ENCODE peak calls at places on chromosome 20, in five cellular contexts. One of them, this sample, is unnamed.

GRCh38 chr20:58552366-58552934 is 37.3 kb upstream of the APCDD1L start:
- DNase-seq in K562: no peak
- DNase-seq in GM12878: no peak
- DNase-seq in breast epithelium: no peak
- DNase-seq in stomach: no peak
- DNase-seq in this sample: no peak

GRCh38 chr20:2386516-2387179 is 5.9 kb downstream of the TGM6 start:
- DNase-seq in breast epithelium: no peak
- DNase-seq in stomach: no peak
- DNase-seq in GM12878: no peak
- DNase-seq in K562: no peak
- DNase-seq in this sample: no peak

GRCh38 chr20:47027456-47027855 is 132.8 kb downstream of the EYA2 start:
- DNase-seq in breast epithelium: no peak
- DNase-seq in stomach: no peak
- DNase-seq in GM12878: no peak
- DNase-seq in K562: no peak
- DNase-seq in this sample: no peak

GRCh38 chr20:43220612-43221011 is 30.9 kb upstream of the PTPRT start:
- DNase-seq in K562: no peak
- DNase-seq in breast epithelium: no peak
- DNase-seq in stomach: no peak
- DNase-seq in GM12878: no peak
- DNase-seq in this sample: no peak

GRCh38 chr20:4050581-4050980 is 35.2 kb upstream of the RNF24 start:
- DNase-seq in GM12878: no peak
- DNase-seq in stomach: peak
- DNase-seq in breast epithelium: no peak
- DNase-seq in K562: no peak
- DNase-seq in this sample: no peak

GRCh38 chr20:5504061-5504739 is 187.4 kb upstream of the PROKR2 start:
- DNase-seq in GM12878: no peak
- DNase-seq in stomach: no peak
- DNase-seq in K562: peak
- DNase-seq in breast epithelium: no peak
- DNase-seq in this sample: peak

GRCh38 chr20:24984963-24985640 is 7.4 kb downstream of the APMAP start:
- DNase-seq in breast epithelium: no peak
- DNase-seq in stomach: peak
- DNase-seq in K562: no peak
- DNase-seq in GM12878: no peak
- DNase-seq in this sample: no peak

GRCh38 chr20:18543932-18544331 is 23.3 kb upstream of the SMIM26 start:
- DNase-seq in breast epithelium: no peak
- DNase-seq in stomach: peak
- DNase-seq in K562: no peak
- DNase-seq in GM12878: no peak
- DNase-seq in this sample: no peak

GRCh38 chr20:53028337-53029007 is 56.3 kb downstream of the TSHZ2 start:
- DNase-seq in K562: no peak
- DNase-seq in stomach: no peak
- DNase-seq in breast epithelium: no peak
- DNase-seq in GM12878: no peak
- DNase-seq in this sample: peak

GRCh38 chr20:60966031-60966430 is 286.0 kb upstream of the CDH4 start:
- DNase-seq in breast epithelium: no peak
- DNase-seq in GM12878: no peak
- DNase-seq in stomach: no peak
- DNase-seq in K562: no peak
- DNase-seq in this sample: no peak

GRCh38 chr20:35491823-35492222 is 36.4 kb downstream of the CEP250 start:
- DNase-seq in stomach: no peak
- DNase-seq in breast epithelium: no peak
- DNase-seq in GM12878: no peak
- DNase-seq in K562: no peak
- DNase-seq in this sample: no peak

GRCh38 chr20:59598625-59599310 is 5.6 kb upstream of the PHACTR3 start:
- DNase-seq in stomach: peak
- DNase-seq in GM12878: peak
- DNase-seq in breast epithelium: no peak
- DNase-seq in K562: peak
- DNase-seq in this sample: no peak

GRCh38 chr20:7161690-7162089 is 394.2 kb downstream of the BMP2 start:
- DNase-seq in GM12878: no peak
- DNase-seq in K562: no peak
- DNase-seq in breast epithelium: no peak
- DNase-seq in stomach: no peak
- DNase-seq in this sample: no peak

GRCh38 chr20:24651171-24651972 is 181.9 kb downstream of the SYNDIG1 start:
- DNase-seq in GM12878: no peak
- DNase-seq in breast epithelium: no peak
- DNase-seq in K562: no peak
- DNase-seq in stomach: no peak
- DNase-seq in this sample: no peak

GRCh38 chr20:47576516-47577033 is 74.9 kb downstream of the NCOA3 start:
- DNase-seq in breast epithelium: peak
- DNase-seq in K562: peak
- DNase-seq in stomach: peak
- DNase-seq in GM12878: peak
- DNase-seq in this sample: peak

GRCh38 chr20:53982624-53983023 is 87.8 kb downstream of the BCAS1 start:
- DNase-seq in stomach: no peak
- DNase-seq in breast epithelium: no peak
- DNase-seq in K562: no peak
- DNase-seq in GM12878: no peak
- DNase-seq in this sample: no peak

GRCh38 chr20:19022791-19023448 is 189.5 kb upstream of the SLC24A3 start:
- DNase-seq in breast epithelium: no peak
- DNase-seq in GM12878: no peak
- DNase-seq in stomach: no peak
- DNase-seq in K562: no peak
- DNase-seq in this sample: peak

GRCh38 chr20:2707353-2708072 is 14.9 kb downstream of the EBF4 start:
- DNase-seq in stomach: no peak
- DNase-seq in breast epithelium: no peak
- DNase-seq in GM12878: no peak
- DNase-seq in K562: no peak
- DNase-seq in this sample: no peak

GRCh38 chr20:24761220-24762065 is 187.6 kb upstream of the CST7 start:
- DNase-seq in K562: no peak
- DNase-seq in breast epithelium: no peak
- DNase-seq in GM12878: no peak
- DNase-seq in stomach: peak
- DNase-seq in this sample: no peak

GRCh38 chr20:42181064-42181463 is 562.9 kb upstream of the CHD6 start:
- DNase-seq in stomach: no peak
- DNase-seq in GM12878: no peak
- DNase-seq in breast epithelium: no peak
- DNase-seq in K562: no peak
- DNase-seq in this sample: no peak

GRCh38 chr20:52235129-52235528 is 43.5 kb upstream of the ZFP64 start:
- DNase-seq in K562: no peak
- DNase-seq in GM12878: no peak
- DNase-seq in breast epithelium: no peak
- DNase-seq in stomach: no peak
- DNase-seq in this sample: no peak

GRCh38 chr20:54078296-54078695 is 7.9 kb upstream of the BCAS1 start:
- DNase-seq in stomach: no peak
- DNase-seq in K562: no peak
- DNase-seq in breast epithelium: no peak
- DNase-seq in GM12878: no peak
- DNase-seq in this sample: no peak

GRCh38 chr20:35903843-35904242 is 50.5 kb downstream of the SCAND1 start:
- DNase-seq in GM12878: no peak
- DNase-seq in K562: peak
- DNase-seq in breast epithelium: no peak
- DNase-seq in stomach: no peak
- DNase-seq in this sample: no peak

GRCh38 chr20:18263723-18264122 is 24.6 kb upstream of the ZNF133 start:
- DNase-seq in GM12878: no peak
- DNase-seq in stomach: peak
- DNase-seq in K562: no peak
- DNase-seq in breast epithelium: peak
- DNase-seq in this sample: no peak

GRCh38 chr20:32509639-32510066 is 75.5 kb downstream of the NOL4L start:
- DNase-seq in K562: no peak
- DNase-seq in GM12878: no peak
- DNase-seq in stomach: no peak
- DNase-seq in breast epithelium: peak
- DNase-seq in this sample: no peak
- TF ChIP-seq POLR2AphosphoS5 in K562: no peak
- TF ChIP-seq POLR2AphosphoS5 in GM12878: no peak
- TF ChIP-seq POLR2AphosphoS5 in stomach: no peak
- TF ChIP-seq POLR2AphosphoS5 in breast epithelium: no peak
- TF ChIP-seq POLR2AphosphoS5 in this sample: no peak

GRCh38 chr20:50449789-50450492 is 60.2 kb upstream of the PTPN1 start:
- DNase-seq in K562: no peak
- DNase-seq in GM12878: peak
- DNase-seq in breast epithelium: no peak
- DNase-seq in stomach: no peak
- DNase-seq in this sample: no peak

GRCh38 chr20:50447817-50448216 is 62.4 kb upstream of the PTPN1 start:
- DNase-seq in breast epithelium: no peak
- DNase-seq in K562: no peak
- DNase-seq in GM12878: no peak
- DNase-seq in stomach: no peak
- DNase-seq in this sample: no peak

GRCh38 chr20:50453533-50453932 is 56.6 kb upstream of the PTPN1 start:
- DNase-seq in breast epithelium: no peak
- DNase-seq in K562: no peak
- DNase-seq in GM12878: no peak
- DNase-seq in stomach: no peak
- DNase-seq in this sample: no peak

GRCh38 chr20:50450493-50450826 is 59.7 kb upstream of the PTPN1 start:
- DNase-seq in GM12878: no peak
- DNase-seq in stomach: no peak
- DNase-seq in K562: no peak
- DNase-seq in breast epithelium: no peak
- DNase-seq in this sample: no peak

GRCh38 chr20:50450961-50451752 is 59.0 kb upstream of the PTPN1 start:
- DNase-seq in breast epithelium: no peak
- DNase-seq in stomach: peak
- DNase-seq in GM12878: peak
- DNase-seq in K562: peak
- DNase-seq in this sample: no peak
- TF ChIP-seq POLR2A in breast epithelium: no peak
- TF ChIP-seq POLR2A in stomach: no peak
- TF ChIP-seq POLR2A in GM12878: no peak
- TF ChIP-seq POLR2A in K562: no peak
- TF ChIP-seq POLR2A in this sample: no peak

DNA sequence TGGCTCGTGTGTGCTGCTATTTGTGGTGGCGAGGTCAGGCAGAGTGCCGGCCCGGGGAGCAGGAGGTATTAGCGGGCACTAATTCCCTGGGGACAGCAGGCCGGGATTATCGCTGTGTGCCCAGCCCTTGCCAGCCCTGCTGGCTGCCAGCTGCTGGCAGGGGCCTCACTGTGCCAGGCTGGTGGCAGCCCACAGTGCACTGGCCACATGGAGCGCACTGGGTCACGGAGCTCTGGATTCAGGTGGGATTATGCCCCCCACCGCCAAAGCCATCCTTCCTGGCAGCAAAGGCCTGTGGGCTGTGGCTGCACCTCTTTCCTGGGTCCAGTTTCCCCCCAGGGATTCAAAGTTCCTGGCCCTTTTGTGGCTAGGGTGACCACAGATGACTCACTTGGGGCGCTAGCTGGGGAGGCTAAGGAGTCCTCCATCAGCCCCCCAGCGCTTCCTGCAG is 59.7 kb downstream of the YTHDF1 start:
- DNase-seq in breast epithelium: no peak
- DNase-seq in K562: no peak
- DNase-seq in GM12878: no peak
- DNase-seq in stomach: no peak
- DNase-seq in this sample: no peak
- TF ChIP-seq CTCF in breast epithelium: no peak
- TF ChIP-seq CTCF in K562: no peak
- TF ChIP-seq CTCF in GM12878: no peak
- TF ChIP-seq CTCF in stomach: no peak
- TF ChIP-seq CTCF in this sample: no peak

GRCh38 chr20:57473246-57474042 is 51.5 kb downstream of the CTCFL start:
- DNase-seq in breast epithelium: no peak
- DNase-seq in K562: no peak
- DNase-seq in GM12878: peak
- DNase-seq in stomach: no peak
- DNase-seq in this sample: no peak
- TF ChIP-seq POLR2AphosphoS5 in breast epithelium: no peak
- TF ChIP-seq POLR2AphosphoS5 in K562: no peak
- TF ChIP-seq POLR2AphosphoS5 in GM12878: peak
- TF ChIP-seq POLR2AphosphoS5 in stomach: no peak
- TF ChIP-seq POLR2AphosphoS5 in this sample: peak

GRCh38 chr20:63125893-63126601 is 89.9 kb downstream of the YTHDF1 start:
- DNase-seq in breast epithelium: no peak
- DNase-seq in GM12878: no peak
- DNase-seq in K562: no peak
- DNase-seq in stomach: no peak
- DNase-seq in this sample: no peak
- TF ChIP-seq POLR2A in breast epithelium: no peak
- TF ChIP-seq POLR2A in GM12878: no peak
- TF ChIP-seq POLR2A in K562: no peak
- TF ChIP-seq POLR2A in stomach: no peak
- TF ChIP-seq POLR2A in this sample: no peak

GRCh38 chr20:40728996-40729395 is 40.0 kb upstream of the MAFB start:
- DNase-seq in GM12878: no peak
- DNase-seq in breast epithelium: no peak
- DNase-seq in stomach: no peak
- DNase-seq in K562: no peak
- DNase-seq in this sample: no peak

GRCh38 chr20:40727960-40728359 is 38.9 kb upstream of the MAFB start:
- DNase-seq in breast epithelium: no peak
- DNase-seq in GM12878: no peak
- DNase-seq in stomach: no peak
- DNase-seq in K562: no peak
- DNase-seq in this sample: no peak

GRCh38 chr20:40724566-40724965 is 35.5 kb upstream of the MAFB start:
- DNase-seq in K562: no peak
- DNase-seq in breast epithelium: no peak
- DNase-seq in GM12878: no peak
- DNase-seq in stomach: no peak
- DNase-seq in this sample: no peak

GRCh38 chr20:40728470-40728869 is 39.4 kb upstream of the MAFB start:
- DNase-seq in stomach: no peak
- DNase-seq in K562: no peak
- DNase-seq in breast epithelium: no peak
- DNase-seq in GM12878: no peak
- DNase-seq in this sample: no peak
- TF ChIP-seq CTCF in stomach: no peak
- TF ChIP-seq CTCF in K562: no peak
- TF ChIP-seq CTCF in breast epithelium: no peak
- TF ChIP-seq CTCF in GM12878: peak
- TF ChIP-seq CTCF in this sample: no peak

DNA sequence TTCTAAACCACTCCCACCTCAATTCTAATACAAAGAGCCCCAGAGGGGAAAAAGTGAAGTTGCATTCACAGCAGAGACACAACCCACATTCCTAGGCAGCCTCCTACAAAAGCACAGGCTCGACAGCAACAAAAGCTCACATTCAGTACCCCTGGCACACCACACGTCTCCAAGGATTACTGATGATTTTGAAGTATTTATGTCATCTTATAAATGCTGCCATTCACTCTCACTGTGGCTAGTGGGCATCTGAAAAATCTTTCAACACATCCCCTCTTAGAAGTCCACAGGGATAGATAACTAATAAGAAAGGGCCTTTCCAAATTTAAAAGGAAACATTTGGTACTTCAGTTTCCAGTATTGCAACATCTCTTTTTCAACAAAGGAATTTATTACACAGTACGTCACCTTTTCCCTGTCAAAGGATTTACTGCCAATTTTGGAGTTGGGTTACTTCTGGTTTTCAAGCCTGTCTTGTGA is 146.7 kb downstream of the TASP1 start:
- DNase-seq in K562: no peak
- DNase-seq in breast epithelium: peak
- DNase-seq in GM12878: no peak
- DNase-seq in stomach: no peak
- DNase-seq in this sample: no peak
- TF ChIP-seq POLR2AphosphoS5 in K562: no peak
- TF ChIP-seq POLR2AphosphoS5 in breast epithelium: peak
- TF ChIP-seq POLR2AphosphoS5 in GM12878: no peak
- TF ChIP-seq POLR2AphosphoS5 in stomach: no peak
- TF ChIP-seq POLR2AphosphoS5 in this sample: no peak